ENCODE peak calls at places on chromosome 16, in ten cellular contexts. G is fibroblast of the aortic adventitia, D is mesothelial cell of epicardium, Q is fibroblast of lung, U is progenitor cell of endocrine pancreas, R is B cell, I is lower lobe of right lung, Z is dorsolateral prefrontal cortex, C is choroid plexus epithelial cell, P is cardiac muscle cell. T is an unnamed sample.

GRCh38 chr16:84391151-84391873 is 23.0 kb downstream of the ATP2C2 start:
- DNase-seq in R (no peak), Q (peak), I (no peak), C (peak), G (peak), U (no peak), D (no peak), Z (no peak), P (peak), T (no peak)

GRCh38 chr16:84559311-84559932 is 55.0 kb upstream of the MEAK7 start:
- DNase-seq in Z (no peak), G (no peak), C (no peak), I (no peak), Q (no peak), U (no peak), P (no peak), D (no peak), R (no peak), T (no peak)

GRCh38 chr16:69563605-69564580 is 1.9 kb upstream of the NFAT5 start:
- DNase-seq in Q (peak), I (no peak), R (peak), C (peak), G (peak), U (no peak), P (peak), Z (no peak), D (no peak), T (peak)

GRCh38 chr16:64445649-64446048 is 676.2 kb downstream of the CDH11 start:
- DNase-seq in U (no peak), Z (no peak), P (no peak), Q (no peak), D (no peak), C (peak), G (peak), I (no peak), R (no peak), T (no peak)

GRCh38 chr16:87842209-87842869 is 27.0 kb downstream of the SLC7A5 start:
- DNase-seq in I (no peak), D (no peak), R (no peak), G (no peak), Z (no peak), U (no peak), P (no peak), C (no peak), Q (no peak), T (no peak)

GRCh38 chr16:47278571-47278970 is 134.8 kb upstream of the NETO2 start:
- DNase-seq in D (no peak), G (peak), C (no peak), I (no peak), R (no peak), Q (no peak), U (no peak), P (peak), Z (no peak), T (no peak)

GRCh38 chr16:26665166-26665939 is 401.4 kb upstream of the C16orf82 start:
- DNase-seq in R (no peak), I (no peak), Z (no peak), Q (no peak), P (no peak), U (no peak), D (no peak), C (no peak), G (no peak), T (no peak)

GRCh38 chr16:82769845-82770244 is 143.1 kb downstream of the CDH13 start:
- DNase-seq in P (no peak), Q (no peak), U (no peak), I (no peak), D (no peak), Z (no peak), C (no peak), R (no peak), G (no peak), T (no peak)

GRCh38 chr16:27867122-27868110 is 196.1 kb downstream of the GSG1L start:
- DNase-seq in P (peak), R (no peak), D (peak), I (peak), Z (peak), U (peak), G (peak), Q (peak), C (peak), T (peak)

GRCh38 chr16:72008424-72009216 is at the start of gene DHODH:
- DNase-seq in U (peak), Z (peak), P (peak), G (peak), C (peak), Q (peak), D (peak), I (peak), R (peak), T (peak)
- TF ChIP-seq CTCF in U (no peak), Z (peak), P (peak), G (no peak), C (no peak), Q (no peak), D (no peak), I (peak), R (no peak), T (no peak)

DNA sequence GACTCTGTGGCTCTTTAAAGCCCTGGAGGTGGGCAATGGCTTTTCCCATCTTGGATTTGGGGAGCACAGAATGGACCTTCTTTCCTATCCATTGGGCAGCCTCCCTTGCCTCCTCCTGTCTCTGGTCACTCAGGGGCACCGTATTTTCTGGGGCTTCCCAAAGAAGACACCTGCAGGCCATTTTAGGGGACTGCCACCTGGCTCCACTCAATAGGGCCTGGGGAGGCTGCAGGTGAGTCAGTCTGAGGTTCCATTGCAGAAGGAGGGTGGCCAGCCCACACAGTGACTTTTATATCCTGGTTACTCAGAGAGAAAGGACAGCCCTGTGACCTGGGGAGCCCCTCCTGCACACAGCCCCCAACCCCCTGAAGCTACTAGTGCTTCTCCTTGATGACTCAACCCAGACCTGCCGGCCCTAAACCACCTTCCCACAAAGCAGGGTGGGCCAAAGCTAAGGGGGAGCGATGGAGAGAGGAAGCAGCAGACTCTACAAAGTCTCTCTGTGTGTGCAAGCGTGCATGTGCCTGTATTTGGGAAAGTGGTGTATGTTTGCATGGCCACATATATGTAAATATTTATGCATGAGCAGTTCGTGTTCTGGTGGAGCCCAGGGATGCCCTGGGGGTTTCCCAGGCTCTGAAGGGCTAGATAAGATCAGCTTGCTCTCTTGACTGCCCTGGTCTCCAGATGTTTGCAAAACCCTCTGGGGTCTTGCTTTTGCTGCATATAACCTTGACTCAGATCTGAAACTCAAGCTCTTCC is 5.0 kb downstream of the CX3CL1 start:
- DNase-seq in R (peak), C (peak), D (no peak), G (no peak), P (peak), Z (no peak), I (no peak), Q (no peak), U (no peak), T (peak)
- TF ChIP-seq CTCF in R (no peak), C (no peak), D (no peak), G (no peak), P (no peak), Z (no peak), I (no peak), Q (no peak), U (no peak), T (no peak)

GRCh38 chr16:795580-796229 is 4.8 kb downstream of the GNG13 start:
- DNase-seq in Z (no peak), R (no peak), G (no peak), P (no peak), D (no peak), C (no peak), I (no peak), U (no peak), Q (no peak), T (no peak)
- TF ChIP-seq CTCF in Z (no peak), R (no peak), G (no peak), P (no peak), D (no peak), C (no peak), I (no peak), U (no peak), Q (no peak), T (no peak)

GRCh38 chr16:3736116-3736515 is 18.8 kb upstream of the TRAP1 start:
- DNase-seq in G (no peak), U (no peak), P (no peak), Q (no peak), I (no peak), C (no peak), R (no peak), Z (no peak), D (no peak), T (no peak)
- TF ChIP-seq CTCF in G (no peak), U (no peak), P (no peak), Q (no peak), I (no peak), C (no peak), R (no peak), Z (no peak), D (no peak), T (no peak)